ENCODE peak calls at places on chromosomes 16 and 17, in seven cellular contexts. One of them, this sample, is unnamed.

GRCh38 chr17:77741109-77741508 is 217.4 kb upstream of the TNRC6C start:
- DNase-seq in uterus: no peak
- DNase-seq in prostate gland: no peak
- DNase-seq in body of pancreas: no peak
- DNase-seq in adrenal gland: no peak
- DNase-seq in ovary: no peak
- DNase-seq in endothelial cell of umbilical vein: no peak
- DNase-seq in this sample: no peak

GRCh38 chr16:11328172-11329079 is 16.8 kb upstream of the RMI2 start:
- DNase-seq in uterus: peak; percentile 91
- DNase-seq in body of pancreas: peak; percentile 71
- DNase-seq in prostate gland: no peak
- DNase-seq in adrenal gland: peak; percentile 90
- DNase-seq in endothelial cell of umbilical vein: peak; percentile 79
- DNase-seq in ovary: peak; percentile 91
- DNase-seq in this sample: no peak

GRCh38 chr17:12288007-12288406 is 267.3 kb downstream of the MAP2K4 start:
- DNase-seq in prostate gland: no peak
- DNase-seq in adrenal gland: no peak
- DNase-seq in body of pancreas: no peak
- DNase-seq in ovary: no peak
- DNase-seq in endothelial cell of umbilical vein: no peak
- DNase-seq in uterus: no peak
- DNase-seq in this sample: no peak

GRCh38 chr17:57911834-57912673 is 43.2 kb downstream of the CUEDC1 start:
- DNase-seq in adrenal gland: peak; percentile 96
- DNase-seq in ovary: peak; percentile 61
- DNase-seq in prostate gland: peak; percentile 96
- DNase-seq in uterus: peak; percentile 89
- DNase-seq in body of pancreas: peak; percentile 98
- DNase-seq in endothelial cell of umbilical vein: peak; percentile 89
- DNase-seq in this sample: peak; percentile 81

GRCh38 chr16:11595908-11596504 is 9.3 kb upstream of the LITAF start:
- DNase-seq in endothelial cell of umbilical vein: no peak
- DNase-seq in prostate gland: no peak
- DNase-seq in body of pancreas: no peak
- DNase-seq in uterus: no peak
- DNase-seq in ovary: no peak
- DNase-seq in adrenal gland: no peak
- DNase-seq in this sample: no peak

GRCh38 chr16:85173981-85174751 is 61.9 kb upstream of the CIBAR2 start:
- DNase-seq in adrenal gland: peak; percentile 83
- DNase-seq in endothelial cell of umbilical vein: peak; percentile 72
- DNase-seq in ovary: no peak
- DNase-seq in body of pancreas: peak; percentile 51
- DNase-seq in uterus: no peak
- DNase-seq in prostate gland: no peak
- DNase-seq in this sample: no peak

GRCh38 chr17:39092672-39093250 is 58.7 kb downstream of the PLXDC1 start:
- DNase-seq in ovary: no peak
- DNase-seq in endothelial cell of umbilical vein: no peak
- DNase-seq in uterus: no peak
- DNase-seq in prostate gland: no peak
- DNase-seq in adrenal gland: no peak
- DNase-seq in body of pancreas: no peak
- DNase-seq in this sample: no peak

GRCh38 chr16:69404275-69404805 is 18.5 kb upstream of the TERF2 start:
- DNase-seq in ovary: peak; percentile 31
- DNase-seq in body of pancreas: peak; percentile 10
- DNase-seq in prostate gland: peak; percentile 33
- DNase-seq in endothelial cell of umbilical vein: peak; percentile 95
- DNase-seq in uterus: peak; percentile 44
- DNase-seq in adrenal gland: peak; percentile 79
- DNase-seq in this sample: no peak

GRCh38 chr16:10950393-10950792 is 6.0 kb downstream of the CLEC16A start:
- DNase-seq in uterus: no peak
- DNase-seq in ovary: no peak
- DNase-seq in prostate gland: no peak
- DNase-seq in body of pancreas: no peak
- DNase-seq in adrenal gland: no peak
- DNase-seq in endothelial cell of umbilical vein: no peak
- DNase-seq in this sample: no peak

GRCh38 chr16:25258856-25259179 is 1.2 kb upstream of the ZKSCAN2 start:
- DNase-seq in ovary: no peak
- DNase-seq in body of pancreas: no peak
- DNase-seq in uterus: no peak
- DNase-seq in endothelial cell of umbilical vein: no peak
- DNase-seq in prostate gland: no peak
- DNase-seq in adrenal gland: no peak
- DNase-seq in this sample: no peak

GRCh38 chr16:89455692-89456091 is 34.7 kb downstream of the ANKRD11 start:
- DNase-seq in uterus: no peak
- DNase-seq in endothelial cell of umbilical vein: no peak
- DNase-seq in ovary: no peak
- DNase-seq in body of pancreas: no peak
- DNase-seq in adrenal gland: no peak
- DNase-seq in prostate gland: no peak
- DNase-seq in this sample: no peak

GRCh38 chr16:59892376-59892775 is 1158.3 kb upstream of the GOT2 start:
- DNase-seq in adrenal gland: no peak
- DNase-seq in body of pancreas: no peak
- DNase-seq in prostate gland: no peak
- DNase-seq in uterus: no peak
- DNase-seq in ovary: no peak
- DNase-seq in endothelial cell of umbilical vein: no peak
- DNase-seq in this sample: no peak

GRCh38 chr16:86529160-86529559 is 18.8 kb downstream of the FOXF1 start:
- DNase-seq in ovary: no peak
- DNase-seq in prostate gland: no peak
- DNase-seq in body of pancreas: no peak
- DNase-seq in endothelial cell of umbilical vein: no peak
- DNase-seq in uterus: no peak
- DNase-seq in adrenal gland: peak; percentile 72
- DNase-seq in this sample: peak; percentile 43

GRCh38 chr16:1917665-1918111 is 527 bp downstream of the HS3ST6 start:
- DNase-seq in ovary: no peak
- DNase-seq in adrenal gland: no peak
- DNase-seq in endothelial cell of umbilical vein: no peak
- DNase-seq in body of pancreas: no peak
- DNase-seq in uterus: no peak
- DNase-seq in prostate gland: no peak
- DNase-seq in this sample: no peak

GRCh38 chr17:82884923-82885322 is 45.1 kb upstream of the ZNF750 start:
- DNase-seq in prostate gland: no peak
- DNase-seq in body of pancreas: no peak
- DNase-seq in endothelial cell of umbilical vein: no peak
- DNase-seq in adrenal gland: no peak
- DNase-seq in ovary: no peak
- DNase-seq in uterus: no peak
- DNase-seq in this sample: no peak

GRCh38 chr17:14058051-14058450 is 11.3 kb upstream of the COX10 start:
- DNase-seq in uterus: no peak
- DNase-seq in ovary: no peak
- DNase-seq in adrenal gland: no peak
- DNase-seq in body of pancreas: no peak
- DNase-seq in prostate gland: no peak
- DNase-seq in endothelial cell of umbilical vein: no peak
- DNase-seq in this sample: no peak

GRCh38 chr17:63848834-63849689 is 6.6 kb upstream of the SMARCD2 start:
- DNase-seq in endothelial cell of umbilical vein: peak; percentile 91
- DNase-seq in uterus: peak; percentile 84
- DNase-seq in body of pancreas: peak; percentile 95
- DNase-seq in ovary: peak; percentile 89
- DNase-seq in adrenal gland: peak; percentile 97
- DNase-seq in prostate gland: peak; percentile 80
- DNase-seq in this sample: peak; percentile 93
- TF ChIP-seq POLR2A in endothelial cell of umbilical vein: no peak
- TF ChIP-seq POLR2A in uterus: no peak
- TF ChIP-seq POLR2A in body of pancreas: peak; percentile 28
- TF ChIP-seq POLR2A in ovary: peak; percentile 19
- TF ChIP-seq POLR2A in adrenal gland: no peak
- TF ChIP-seq POLR2A in prostate gland: no peak
- TF ChIP-seq POLR2A in this sample: no peak

GRCh38 chr17:600576-601301 is 113.9 kb downstream of the VPS53 start:
- DNase-seq in endothelial cell of umbilical vein: peak; percentile 89
- DNase-seq in adrenal gland: peak; percentile 50
- DNase-seq in uterus: peak; percentile 63
- DNase-seq in prostate gland: no peak
- DNase-seq in body of pancreas: no peak
- DNase-seq in ovary: no peak
- DNase-seq in this sample: no peak

GRCh38 chr17:596763-597644 is 117.6 kb downstream of the VPS53 start:
- DNase-seq in ovary: no peak
- DNase-seq in adrenal gland: peak; percentile 45
- DNase-seq in endothelial cell of umbilical vein: peak; percentile 53
- DNase-seq in body of pancreas: no peak
- DNase-seq in uterus: no peak
- DNase-seq in prostate gland: no peak
- DNase-seq in this sample: no peak

GRCh38 chr17:601462-602303 is 113.0 kb downstream of the VPS53 start:
- DNase-seq in ovary: no peak
- DNase-seq in endothelial cell of umbilical vein: peak; percentile 88
- DNase-seq in body of pancreas: peak; percentile 11
- DNase-seq in prostate gland: no peak
- DNase-seq in adrenal gland: peak; percentile 85
- DNase-seq in uterus: peak; percentile 63
- DNase-seq in this sample: no peak

DNA sequence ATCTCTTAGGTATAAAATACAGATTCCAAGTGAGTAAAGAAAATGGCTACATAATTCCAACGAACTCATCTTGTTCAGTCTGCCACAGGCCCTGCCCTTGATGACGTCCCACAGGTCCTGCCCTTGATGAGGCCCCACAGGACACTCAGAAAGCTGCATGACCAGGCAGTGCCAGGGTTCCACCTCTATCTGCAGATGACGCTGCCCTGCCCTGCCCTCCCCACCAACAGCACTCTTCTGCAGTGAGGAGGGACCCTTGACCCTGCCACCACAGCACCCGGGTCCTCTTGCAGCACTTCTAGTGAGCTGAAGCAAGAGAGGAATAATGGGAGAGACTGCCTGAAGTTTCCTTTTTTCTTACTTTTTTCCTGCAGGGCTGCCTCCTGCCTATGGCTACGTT is 118.4 kb downstream of the VPS53 start:
- DNase-seq in endothelial cell of umbilical vein: no peak
- DNase-seq in adrenal gland: peak; percentile 69
- DNase-seq in prostate gland: no peak
- DNase-seq in uterus: no peak
- DNase-seq in body of pancreas: no peak
- DNase-seq in ovary: no peak
- DNase-seq in this sample: no peak
- TF ChIP-seq POLR2A in endothelial cell of umbilical vein: no peak
- TF ChIP-seq POLR2A in adrenal gland: no peak
- TF ChIP-seq POLR2A in prostate gland: no peak
- TF ChIP-seq POLR2A in uterus: no peak
- TF ChIP-seq POLR2A in body of pancreas: no peak
- TF ChIP-seq POLR2A in ovary: no peak
- TF ChIP-seq POLR2A in this sample: no peak

GRCh38 chr17:7856840-7857723 is at the start of gene NAA38:
- DNase-seq in endothelial cell of umbilical vein: peak; percentile 99
- DNase-seq in body of pancreas: peak; percentile 99
- DNase-seq in ovary: peak; percentile 97
- DNase-seq in uterus: peak; percentile 99
- DNase-seq in prostate gland: peak; percentile 97
- DNase-seq in adrenal gland: peak; percentile 99
- DNase-seq in this sample: peak; percentile 98
- TF ChIP-seq POLR2A in endothelial cell of umbilical vein: peak; percentile 84
- TF ChIP-seq POLR2A in body of pancreas: peak; percentile 57
- TF ChIP-seq POLR2A in ovary: peak; percentile 29
- TF ChIP-seq POLR2A in uterus: no peak
- TF ChIP-seq POLR2A in prostate gland: peak; percentile 39
- TF ChIP-seq POLR2A in adrenal gland: peak; percentile 40
- TF ChIP-seq POLR2A in this sample: peak; percentile 48

GRCh38 chr16:13970708-13971422 is 50.9 kb downstream of the ERCC4 start:
- DNase-seq in ovary: no peak
- DNase-seq in uterus: no peak
- DNase-seq in prostate gland: no peak
- DNase-seq in endothelial cell of umbilical vein: no peak
- DNase-seq in adrenal gland: no peak
- DNase-seq in body of pancreas: no peak
- DNase-seq in this sample: no peak
- TF ChIP-seq POLR2A in ovary: no peak
- TF ChIP-seq POLR2A in uterus: no peak
- TF ChIP-seq POLR2A in prostate gland: no peak
- TF ChIP-seq POLR2A in endothelial cell of umbilical vein: no peak
- TF ChIP-seq POLR2A in adrenal gland: no peak
- TF ChIP-seq POLR2A in body of pancreas: no peak
- TF ChIP-seq POLR2A in this sample: no peak

DNA sequence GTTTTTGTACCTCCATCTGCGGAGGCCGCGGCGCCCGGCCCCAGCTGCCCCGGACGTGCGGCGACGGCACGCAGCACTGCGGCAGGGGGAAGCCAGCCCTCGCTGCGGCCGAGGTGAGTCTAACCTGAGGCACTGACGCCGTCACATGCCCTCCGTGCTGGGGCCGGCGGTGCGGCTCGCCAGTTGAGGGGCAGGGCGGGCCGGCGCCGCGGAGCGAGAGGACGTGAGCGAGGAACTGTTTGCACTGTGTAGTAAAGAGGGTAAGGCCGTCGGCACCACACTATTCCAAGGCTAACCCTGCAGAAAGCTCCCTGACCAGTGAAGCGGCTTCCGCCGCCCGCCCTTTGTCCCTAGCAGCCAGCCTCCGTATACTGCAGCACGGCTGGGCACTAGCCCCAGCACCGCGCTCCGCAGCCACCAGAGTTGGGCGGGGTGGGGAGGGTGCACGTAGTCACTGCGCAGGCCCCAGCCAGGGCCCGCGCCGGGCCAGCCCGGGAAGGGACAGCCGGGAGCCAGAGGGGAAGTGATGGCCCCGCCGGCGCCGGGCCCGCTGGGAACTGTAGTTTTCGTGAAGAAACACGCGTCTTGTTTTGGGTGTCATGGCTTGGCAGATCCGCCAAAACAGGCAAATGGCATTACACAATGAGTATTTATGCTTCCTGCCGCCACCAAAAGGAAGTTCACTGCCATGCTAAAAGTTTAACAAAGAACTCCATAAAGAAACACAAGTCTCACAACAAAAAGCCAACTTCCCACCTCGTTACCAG is 580 bp upstream of the KANSL1 start:
- DNase-seq in adrenal gland: peak; percentile 98
- DNase-seq in endothelial cell of umbilical vein: peak; percentile 95
- DNase-seq in prostate gland: peak; percentile 93
- DNase-seq in body of pancreas: peak; percentile 97
- DNase-seq in ovary: peak; percentile 95
- DNase-seq in uterus: peak; percentile 95
- DNase-seq in this sample: peak; percentile 96
- TF ChIP-seq POLR2A in adrenal gland: peak; percentile 8
- TF ChIP-seq POLR2A in endothelial cell of umbilical vein: peak; percentile 84
- TF ChIP-seq POLR2A in prostate gland: peak; percentile 80
- TF ChIP-seq POLR2A in body of pancreas: peak; percentile 89
- TF ChIP-seq POLR2A in ovary: no peak
- TF ChIP-seq POLR2A in uterus: peak; percentile 43
- TF ChIP-seq POLR2A in this sample: peak; percentile 85